ENCODE peak calls at places on chromosomes 7 and 10, in ten cellular contexts. N is adipocyte, V is heart left ventricle, K is GM23248, D is bronchial epithelial cell, E is fibroblast of lung, G is SK-N-SH, Q is HCT116, X is stomach, R is uterus. Y is an unnamed sample. For H3K36me3 and H3K27me3, the result is how much of the 10 kb centered on the place peaks cover.

GRCh38 chr7:81210092-81211064 is 291.5 kb upstream of the SEMA3C start:
- DNase-seq in N (peak), V (no peak), K (peak), D (peak), E (peak), G (no peak), Q (no peak), X (no peak), R (no peak), Y (peak)

GRCh38 chr10:80041162-80041561 is 37.3 kb upstream of the TMEM254 start:
- DNase-seq in N (no peak), V (no peak), K (no peak), D (no peak), E (no peak), G (no peak), Q (no peak), X (no peak), R (no peak), Y (no peak)

GRCh38 chr10:75209325-75210192 is 1.0 kb upstream of the VDAC2 start:
- DNase-seq in N (peak), V (peak), K (peak), D (no peak), E (peak), G (peak), Q (no peak), X (peak), R (peak), Y (peak)

GRCh38 chr7:5681979-5682546 is 99.4 kb downstream of the RNF216 start:
- DNase-seq in N (no peak), V (no peak), K (no peak), D (no peak), E (no peak), G (no peak), Q (no peak), X (no peak), R (no peak), Y (no peak)

GRCh38 chr10:11772575-11773288 is 30.6 kb downstream of the ECHDC3 start:
- DNase-seq in N (no peak), V (no peak), K (no peak), D (no peak), E (no peak), G (no peak), Q (no peak), X (no peak), R (no peak), Y (no peak)

GRCh38 chr7:75772081-75773077 is at the start of gene CCL26:
- DNase-seq in N (peak), V (peak), K (peak), D (peak), E (peak), G (no peak), Q (no peak), X (peak), R (peak), Y (peak)

GRCh38 chr7:13042605-13043236 is 355.3 kb downstream of the ARL4A start:
- DNase-seq in N (no peak), V (no peak), K (peak), D (peak), E (no peak), G (no peak), Q (peak), X (no peak), R (no peak), Y (peak)

GRCh38 chr10:84214612-84215235 is 10.6 kb downstream of the LRIT2 start:
- DNase-seq in N (no peak), V (no peak), K (peak), D (peak), E (no peak), G (peak), Q (peak), X (no peak), R (no peak), Y (no peak)

GRCh38 chr7:140402178-140402835 is 1.6 kb upstream of the RAB19 start:
- DNase-seq in N (peak), V (no peak), K (peak), D (peak), E (peak), G (no peak), Q (no peak), X (no peak), R (no peak), Y (peak)

GRCh38 chr7:90455163-90456030 is 14.0 kb upstream of the PTTG1IP2 start:
- DNase-seq in N (peak), V (no peak), K (peak), D (peak), E (peak), G (peak), Q (peak), X (no peak), R (no peak), Y (peak)

GRCh38 chr7:133650067-133650466 is 397.2 kb downstream of the EXOC4 start:
- DNase-seq in N (peak), V (no peak), K (peak), D (peak), E (peak), G (no peak), Q (no peak), X (no peak), R (no peak), Y (no peak)

GRCh38 chr10:100122780-100123179 is 41.1 kb upstream of the CPN1 start:
- DNase-seq in N (no peak), V (no peak), K (no peak), D (no peak), E (no peak), G (no peak), Q (no peak), X (no peak), R (no peak), Y (no peak)

GRCh38 chr10:46522295-46523118 is 34.0 kb downstream of the GPRIN2 start:
- DNase-seq in N (no peak), V (peak), K (no peak), D (no peak), E (no peak), G (no peak), Q (no peak), X (peak), R (no peak), Y (no peak)

GRCh38 chr10:14253079-14253478 is 77.6 kb downstream of the FRMD4A start:
- DNase-seq in N (no peak), V (no peak), K (no peak), D (no peak), E (no peak), G (no peak), Q (no peak), X (no peak), R (no peak), Y (no peak)

GRCh38 chr7:91034459-91035368 is 229.5 kb upstream of the FZD1 start:
- DNase-seq in N (peak), V (no peak), K (peak), D (peak), E (peak), G (peak), Q (peak), X (peak), R (peak), Y (peak)

GRCh38 chr10:11724938-11725776 is 17.0 kb upstream of the ECHDC3 start:
- DNase-seq in N (peak), V (no peak), K (peak), D (peak), E (peak), G (peak), Q (peak), X (no peak), R (no peak), Y (peak)

GRCh38 chr10:80442879-80443278 is 11.2 kb upstream of the TSPAN14 start:
- DNase-seq in N (no peak), V (no peak), K (no peak), D (no peak), E (no peak), G (peak), Q (no peak), X (no peak), R (no peak), Y (no peak)

GRCh38 chr10:53314856-53315255 is 542.3 kb upstream of the MBL2 start:
- DNase-seq in N (peak), V (no peak), K (peak), D (peak), E (peak), G (no peak), Q (no peak), X (no peak), R (no peak), Y (peak)

GRCh38 chr7:30921951-30922401 is 10.3 kb downstream of the AQP1 start:
- DNase-seq in N (no peak), V (peak), K (no peak), D (no peak), E (no peak), G (no peak), Q (no peak), X (peak), R (peak), Y (no peak)

GRCh38 chr7:30923774-30924413 is 12.2 kb downstream of the AQP1 start:
- DNase-seq in N (no peak), V (peak), K (no peak), D (no peak), E (no peak), G (peak), Q (no peak), X (peak), R (no peak), Y (no peak)

GRCh38 chr7:30923009-30923773 is 11.5 kb downstream of the AQP1 start:
- DNase-seq in N (no peak), V (peak), K (no peak), D (no peak), E (no peak), G (peak), Q (no peak), X (peak), R (no peak), Y (no peak)

GRCh38 chr7:30921540-30921930 is 9.9 kb downstream of the AQP1 start:
- DNase-seq in N (no peak), V (peak), K (no peak), D (no peak), E (no peak), G (peak), Q (no peak), X (no peak), R (no peak), Y (no peak)

GRCh38 chr7:30922596-30922995 is 10.9 kb downstream of the AQP1 start:
- DNase-seq in N (no peak), V (peak), K (no peak), D (no peak), E (no peak), G (peak), Q (no peak), X (peak), R (no peak), Y (no peak)
- H3K36me3 ChIP-seq in N (under half), V (under half), K (under half), D (under half), E (under half), G (under half), Q (under half), X (under half), R (under half), Y (under half)

GRCh38 chr10:71455035-71455434 is 58.3 kb downstream of the CDH23 start:
- DNase-seq in N (no peak), V (no peak), K (no peak), D (no peak), E (no peak), G (no peak), Q (no peak), X (no peak), R (no peak), Y (no peak)

GRCh38 chr10:71457908-71458307 is 61.2 kb downstream of the CDH23 start:
- DNase-seq in N (no peak), V (no peak), K (no peak), D (no peak), E (no peak), G (no peak), Q (no peak), X (no peak), R (no peak), Y (no peak)

GRCh38 chr10:71458387-71458786 is 61.7 kb downstream of the CDH23 start:
- DNase-seq in N (no peak), V (no peak), K (no peak), D (no peak), E (no peak), G (no peak), Q (no peak), X (no peak), R (no peak), Y (no peak)

GRCh38 chr10:71454347-71454746 is 57.6 kb downstream of the CDH23 start:
- DNase-seq in N (no peak), V (no peak), K (no peak), D (no peak), E (no peak), G (no peak), Q (no peak), X (no peak), R (no peak), Y (no peak)

DNA sequence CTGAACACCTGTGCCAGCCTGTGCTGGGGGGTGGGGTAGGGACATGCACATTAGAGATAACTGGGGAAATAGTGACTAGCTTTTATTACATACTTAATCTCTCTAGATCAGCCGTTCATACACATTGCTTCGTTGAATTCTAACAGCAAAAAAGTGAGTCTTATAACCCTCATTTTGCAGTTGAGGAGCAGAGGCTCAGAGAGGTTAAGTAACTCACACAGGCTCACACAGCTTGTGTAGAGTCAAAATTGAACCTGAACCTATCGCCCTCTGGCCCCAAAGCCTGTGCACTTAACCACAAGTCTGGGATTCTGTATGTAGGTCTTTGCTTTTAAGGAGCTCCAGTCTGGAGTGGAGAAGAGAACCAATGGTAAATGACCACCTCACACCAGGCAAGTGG is 59.9 kb downstream of the CDH23 start:
- DNase-seq in N (no peak), V (no peak), K (no peak), D (no peak), E (no peak), G (no peak), Q (no peak), X (no peak), R (no peak), Y (no peak)
- H3K27me3 ChIP-seq in N (half or more), V (under half), K (half or more), D (under half), E (under half), G (under half), Q (under half), X (under half), R (under half), Y (under half)

GRCh38 chr10:78935697-78936407 is 132.9 kb upstream of the ZMIZ1 start:
- DNase-seq in N (no peak), V (no peak), K (no peak), D (no peak), E (no peak), G (no peak), Q (no peak), X (no peak), R (no peak), Y (no peak)

GRCh38 chr10:78936412-78937342 is 132.1 kb upstream of the ZMIZ1 start:
- DNase-seq in N (no peak), V (no peak), K (no peak), D (no peak), E (peak), G (no peak), Q (no peak), X (peak), R (no peak), Y (no peak)

GRCh38 chr10:78937388-78937787 is 131.4 kb upstream of the ZMIZ1 start:
- DNase-seq in N (no peak), V (no peak), K (no peak), D (peak), E (no peak), G (no peak), Q (no peak), X (no peak), R (no peak), Y (no peak)

GRCh38 chr10:78938695-78939672 is 129.8 kb upstream of the ZMIZ1 start:
- DNase-seq in N (no peak), V (no peak), K (no peak), D (no peak), E (no peak), G (no peak), Q (no peak), X (no peak), R (no peak), Y (no peak)

DNA sequence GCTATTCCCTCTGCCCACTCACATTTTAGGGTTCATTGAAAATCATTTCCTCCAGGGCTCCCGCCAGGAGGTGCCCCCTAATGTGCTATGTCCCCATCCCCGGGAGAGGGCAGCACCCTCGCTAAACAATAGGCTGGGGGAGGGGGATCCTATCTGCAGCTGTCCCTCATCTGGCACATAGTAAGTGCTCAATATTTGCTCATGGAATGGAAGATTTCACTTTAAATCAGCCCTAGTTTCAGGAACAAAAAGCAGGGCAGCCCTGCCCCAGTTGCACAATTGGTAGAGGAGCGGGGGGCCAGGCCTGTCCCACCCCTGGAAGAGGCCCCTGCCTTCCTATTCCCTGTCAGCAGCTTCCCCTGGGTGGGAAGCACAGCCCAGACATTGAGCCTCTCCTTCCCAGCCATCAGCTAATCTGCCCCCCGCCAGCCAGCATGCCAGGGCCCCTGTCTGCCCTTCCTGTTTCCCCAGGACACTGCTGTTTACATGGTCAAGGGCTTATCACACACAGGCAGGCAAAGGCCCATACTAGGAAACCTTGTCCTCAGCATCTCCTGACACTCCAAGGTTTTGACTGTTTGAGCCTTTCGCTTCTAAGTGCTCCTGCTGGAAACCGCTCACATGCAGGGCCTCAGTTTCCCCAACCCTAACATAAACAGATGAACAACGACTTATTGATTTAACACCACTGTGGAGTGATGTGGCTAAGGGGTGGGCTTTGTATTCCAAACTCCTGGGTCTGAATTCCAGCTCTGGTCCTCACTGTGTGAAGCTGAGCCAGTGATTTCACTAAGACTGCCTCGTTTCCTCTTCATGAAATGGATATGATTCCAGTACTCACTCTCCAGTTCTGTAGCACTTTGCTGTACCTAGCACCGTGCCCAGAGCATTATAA is 130.7 kb upstream of the ZMIZ1 start:
- DNase-seq in N (peak), V (no peak), K (no peak), D (no peak), E (no peak), G (peak), Q (no peak), X (no peak), R (no peak), Y (no peak)
- H3K36me3 ChIP-seq in N (under half), V (under half), K (under half), D (under half), E (under half), G (under half), Q (under half), X (under half), R (under half), Y (under half)

DNA sequence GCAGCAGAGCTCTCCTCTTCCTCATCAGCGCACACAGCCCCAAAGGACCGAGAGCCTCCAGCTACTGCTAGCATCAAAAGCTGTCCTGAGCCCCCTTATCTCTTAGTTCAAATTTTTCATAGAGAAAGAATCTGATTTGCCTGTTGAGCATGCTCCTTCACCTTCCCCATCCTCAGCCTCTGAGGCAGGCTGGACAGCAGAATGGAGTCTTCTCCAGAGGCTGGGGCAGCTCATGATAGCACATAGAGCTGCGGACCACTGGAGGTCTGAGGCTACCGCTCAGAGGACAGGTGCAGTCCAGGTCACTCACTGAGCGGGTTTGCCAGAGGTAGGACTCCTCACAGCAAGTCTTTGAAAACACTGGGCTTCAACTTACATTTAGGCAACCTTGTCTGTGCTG is 72.8 kb upstream of the GRB10 start:
- DNase-seq in N (no peak), V (no peak), K (no peak), D (no peak), E (no peak), G (no peak), Q (no peak), X (peak), R (no peak), Y (no peak)
- H3K27me3 ChIP-seq in N (under half), V (under half), K (under half), D (under half), E (under half), G (under half), Q (under half), X (under half), R (under half), Y (under half)

GRCh38 chr7:142857625-142858024 is 2.7 kb downstream of the EPHB6 start:
- DNase-seq in N (no peak), V (no peak), K (no peak), D (no peak), E (no peak), G (no peak), Q (no peak), X (no peak), R (no peak), Y (no peak)
- H3K36me3 ChIP-seq in N (under half), V (under half), K (under half), D (under half), E (under half), G (under half), Q (under half), X (under half), R (under half), Y (under half)

GRCh38 chr7:114086491-114086905 is 167.7 kb upstream of the PPP1R3A start:
- DNase-seq in N (peak), V (peak), K (peak), D (no peak), E (no peak), G (no peak), Q (no peak), X (peak), R (peak), Y (no peak)

GRCh38 chr7:114086906-114087651 is 168.3 kb upstream of the PPP1R3A start:
- DNase-seq in N (peak), V (peak), K (peak), D (no peak), E (peak), G (peak), Q (no peak), X (no peak), R (peak), Y (peak)

GRCh38 chr7:114085592-114086490 is 167.0 kb upstream of the PPP1R3A start:
- DNase-seq in N (peak), V (peak), K (peak), D (peak), E (peak), G (peak), Q (peak), X (peak), R (peak), Y (peak)

GRCh38 chr7:114088541-114088940 is 169.7 kb upstream of the PPP1R3A start:
- DNase-seq in N (no peak), V (no peak), K (no peak), D (no peak), E (no peak), G (no peak), Q (no peak), X (no peak), R (no peak), Y (no peak)

GRCh38 chr7:114087674-114088539 is 169.1 kb upstream of the PPP1R3A start:
- DNase-seq in N (no peak), V (peak), K (peak), D (no peak), E (no peak), G (peak), Q (no peak), X (no peak), R (no peak), Y (no peak)
- H3K27me3 ChIP-seq in N (under half), V (under half), K (under half), D (under half), E (under half), G (half or more), Q (under half), X (under half), R (under half), Y (under half)

DNA sequence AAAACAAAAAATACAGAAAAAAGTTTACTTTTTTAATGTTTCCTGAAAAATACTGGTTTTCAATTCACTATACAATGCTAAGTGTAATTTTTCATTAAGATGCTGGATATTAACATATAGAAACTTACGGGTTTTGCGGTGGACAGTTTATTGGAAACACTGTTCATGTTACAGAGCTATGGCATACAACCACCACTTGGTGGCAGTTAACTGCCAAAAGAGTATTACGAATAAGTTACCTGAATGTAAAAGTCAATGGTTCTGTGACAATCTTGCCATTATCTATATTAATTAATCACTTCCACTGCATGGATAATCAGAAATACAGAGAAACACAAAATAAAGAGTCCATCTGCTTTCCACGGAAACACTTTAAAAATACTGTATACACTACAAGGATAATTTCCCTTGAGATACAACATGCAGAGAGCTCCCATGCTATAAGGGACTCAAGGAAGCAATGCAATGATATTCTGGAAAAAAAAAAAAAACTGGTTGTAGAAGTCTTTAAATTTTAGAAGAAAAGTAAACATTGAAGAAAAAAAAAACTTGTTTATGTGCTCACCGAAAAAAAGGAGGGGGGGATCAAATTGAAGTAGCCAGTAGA is 97.0 kb downstream of the TPK1 start:
- DNase-seq in N (peak), V (no peak), K (peak), D (peak), E (peak), G (peak), Q (peak), X (no peak), R (no peak), Y (peak)
- H3K36me3 ChIP-seq in N (under half), V (under half), K (under half), D (under half), E (under half), G (under half), Q (under half), X (under half), R (under half), Y (under half)